ENCODE peak calls at places on chromosomes 16 and 17, in seven cellular contexts. One of them, this sample, is unnamed.
A peak's percentile ranks its signal among the peaks of the same experiment; 100 is the strongest.

GRCh38 chr16:83561876-83562275 is 245.9 kb upstream of the HSBP1 start:
- DNase-seq in aorta: no peak
- DNase-seq in activated gamma-delta T cell treated with Interleukin-2 at 50 U/mL for 16 hours: no peak
- DNase-seq in pancreas: no peak
- DNase-seq in endothelial cell of umbilical vein: peak; percentile 6
- DNase-seq in GM12865: no peak
- DNase-seq in HT1080: no peak
- DNase-seq in this sample: no peak

GRCh38 chr16:53892155-53892554 is 188.2 kb downstream of the FTO start:
- DNase-seq in aorta: no peak
- DNase-seq in HT1080: peak; percentile 50
- DNase-seq in activated gamma-delta T cell treated with Interleukin-2 at 50 U/mL for 16 hours: peak; percentile 37
- DNase-seq in pancreas: no peak
- DNase-seq in endothelial cell of umbilical vein: peak; percentile 72
- DNase-seq in GM12865: peak; percentile 54
- DNase-seq in this sample: peak; percentile 18

GRCh38 chr17:79926002-79926307 is 86.7 kb upstream of the CBX4 start:
- DNase-seq in endothelial cell of umbilical vein: no peak
- DNase-seq in activated gamma-delta T cell treated with Interleukin-2 at 50 U/mL for 16 hours: no peak
- DNase-seq in pancreas: no peak
- DNase-seq in aorta: no peak
- DNase-seq in HT1080: no peak
- DNase-seq in GM12865: no peak
- DNase-seq in this sample: no peak

GRCh38 chr17:68533887-68534700 is 21.9 kb downstream of the PRKAR1A start:
- DNase-seq in pancreas: no peak
- DNase-seq in HT1080: no peak
- DNase-seq in aorta: no peak
- DNase-seq in endothelial cell of umbilical vein: peak; percentile 29
- DNase-seq in activated gamma-delta T cell treated with Interleukin-2 at 50 U/mL for 16 hours: no peak
- DNase-seq in GM12865: peak; percentile 20
- DNase-seq in this sample: no peak

GRCh38 chr17:29549169-29549935 is 17.5 kb downstream of the ABHD15 start:
- DNase-seq in pancreas: no peak
- DNase-seq in endothelial cell of umbilical vein: no peak
- DNase-seq in HT1080: no peak
- DNase-seq in aorta: no peak
- DNase-seq in activated gamma-delta T cell treated with Interleukin-2 at 50 U/mL for 16 hours: no peak
- DNase-seq in GM12865: peak; percentile 60
- DNase-seq in this sample: peak; percentile 73

GRCh38 chr16:72740346-72740745 is 307.6 kb downstream of the ZFHX3 start:
- DNase-seq in aorta: no peak
- DNase-seq in GM12865: no peak
- DNase-seq in pancreas: no peak
- DNase-seq in endothelial cell of umbilical vein: no peak
- DNase-seq in HT1080: peak; percentile 2
- DNase-seq in activated gamma-delta T cell treated with Interleukin-2 at 50 U/mL for 16 hours: no peak
- DNase-seq in this sample: no peak

GRCh38 chr17:38606646-38607611 is 1.2 kb upstream of the SRCIN1 start:
- DNase-seq in pancreas: peak; percentile 81
- DNase-seq in HT1080: no peak
- DNase-seq in endothelial cell of umbilical vein: no peak
- DNase-seq in activated gamma-delta T cell treated with Interleukin-2 at 50 U/mL for 16 hours: no peak
- DNase-seq in aorta: no peak
- DNase-seq in GM12865: no peak
- DNase-seq in this sample: no peak

GRCh38 chr16:27470567-27471431 is 68.8 kb downstream of the IL21R start:
- DNase-seq in aorta: peak; percentile 80
- DNase-seq in GM12865: no peak
- DNase-seq in pancreas: no peak
- DNase-seq in activated gamma-delta T cell treated with Interleukin-2 at 50 U/mL for 16 hours: no peak
- DNase-seq in endothelial cell of umbilical vein: peak; percentile 84
- DNase-seq in HT1080: peak; percentile 37
- DNase-seq in this sample: no peak

GRCh38 chr17:20156196-20157077 is 147.3 kb downstream of the SPECC1 start:
- DNase-seq in HT1080: peak; percentile 45
- DNase-seq in pancreas: peak; percentile 75
- DNase-seq in activated gamma-delta T cell treated with Interleukin-2 at 50 U/mL for 16 hours: no peak
- DNase-seq in GM12865: peak; percentile 55
- DNase-seq in endothelial cell of umbilical vein: peak; percentile 11
- DNase-seq in aorta: peak; percentile 62
- DNase-seq in this sample: peak; percentile 70

GRCh38 chr17:3960764-3961163 is 3.5 kb downstream of the ATP2A3 start:
- DNase-seq in pancreas: no peak
- DNase-seq in aorta: peak; percentile 62
- DNase-seq in GM12865: no peak
- DNase-seq in activated gamma-delta T cell treated with Interleukin-2 at 50 U/mL for 16 hours: no peak
- DNase-seq in HT1080: no peak
- DNase-seq in endothelial cell of umbilical vein: no peak
- DNase-seq in this sample: no peak

GRCh38 chr16:85249418-85249817 is 137.1 kb upstream of the CIBAR2 start:
- DNase-seq in aorta: no peak
- DNase-seq in GM12865: no peak
- DNase-seq in activated gamma-delta T cell treated with Interleukin-2 at 50 U/mL for 16 hours: no peak
- DNase-seq in HT1080: no peak
- DNase-seq in endothelial cell of umbilical vein: no peak
- DNase-seq in pancreas: peak; percentile 91
- DNase-seq in this sample: no peak

GRCh38 chr16:30757316-30757715 is 4.5 kb downstream of the CFAP119 start:
- DNase-seq in endothelial cell of umbilical vein: no peak
- DNase-seq in HT1080: no peak
- DNase-seq in activated gamma-delta T cell treated with Interleukin-2 at 50 U/mL for 16 hours: no peak
- DNase-seq in aorta: peak; percentile 33
- DNase-seq in GM12865: no peak
- DNase-seq in pancreas: peak; percentile 22
- DNase-seq in this sample: no peak

GRCh38 chr17:33778505-33779398 is 476.3 kb upstream of the CCL2 start:
- DNase-seq in GM12865: peak; percentile 64
- DNase-seq in pancreas: no peak
- DNase-seq in aorta: peak; percentile 50
- DNase-seq in endothelial cell of umbilical vein: peak; percentile 57
- DNase-seq in activated gamma-delta T cell treated with Interleukin-2 at 50 U/mL for 16 hours: peak; percentile 19
- DNase-seq in HT1080: peak; percentile 62
- DNase-seq in this sample: peak; percentile 55

GRCh38 chr16:8798174-8798527 is 512 bp downstream of the PMM2 start:
- DNase-seq in activated gamma-delta T cell treated with Interleukin-2 at 50 U/mL for 16 hours: no peak
- DNase-seq in pancreas: no peak
- DNase-seq in GM12865: peak; percentile 31
- DNase-seq in aorta: no peak
- DNase-seq in endothelial cell of umbilical vein: no peak
- DNase-seq in HT1080: no peak
- DNase-seq in this sample: no peak